ENCODE peak calls at places on chromosomes 13 and 19, in four cellular contexts. P is H1, T is HepG2, Q is GM12878. V is an unnamed sample.

GRCh38 chr13:31824705-31825512 is 85.6 kb downstream of the RXFP2 start:
- DNase-seq in P (no peak), T (no peak), Q (peak), V (no peak)

GRCh38 chr13:106418556-106418955 is 116.9 kb downstream of the EFNB2 start:
- DNase-seq in P (no peak), T (no peak), Q (no peak), V (peak)

GRCh38 chr19:3975637-3976087 is 4.8 kb upstream of the DAPK3 start:
- DNase-seq in P (peak), T (no peak), Q (no peak), V (no peak)

GRCh38 chr13:46721054-46721453 is 75.9 kb downstream of the ESD start:
- DNase-seq in P (no peak), T (peak), Q (no peak), V (peak)

GRCh38 chr19:12990447-12990846 is 4.8 kb upstream of the NFIX start:
- DNase-seq in P (no peak), T (no peak), Q (no peak), V (no peak)

GRCh38 chr19:56125806-56126590 is 4.9 kb upstream of the ZNF787 start:
- DNase-seq in P (no peak), T (no peak), Q (no peak), V (no peak)

GRCh38 chr13:107906131-107906530 is 309.2 kb downstream of the LIG4 start:
- DNase-seq in P (no peak), T (peak), Q (no peak), V (no peak)

GRCh38 chr19:47779524-47780214 is 1.2 kb downstream of the SELENOW start:
- DNase-seq in P (no peak), T (no peak), Q (no peak), V (no peak)

GRCh38 chr19:646798-647565 is 7.3 kb downstream of the FGF22 start:
- DNase-seq in P (no peak), T (no peak), Q (no peak), V (no peak)

GRCh38 chr13:108525867-108526266 is 103.5 kb upstream of the MYO16 start:
- DNase-seq in P (no peak), T (no peak), Q (no peak), V (no peak)

GRCh38 chr13:106612688-106613087 is 44.8 kb upstream of the ARGLU1 start:
- DNase-seq in P (no peak), T (no peak), Q (no peak), V (no peak)

GRCh38 chr19:45154064-45154827 is 6.5 kb downstream of the NKPD1 start:
- DNase-seq in P (no peak), T (peak), Q (no peak), V (no peak)

GRCh38 chr19:11881151-11881800 is 6.3 kb upstream of the ZNF69 start:
- DNase-seq in P (peak), T (peak), Q (peak), V (peak)

GRCh38 chr13:94160875-94161274 is 318.6 kb downstream of the DCT start:
- DNase-seq in P (no peak), T (no peak), Q (no peak), V (no peak)

GRCh38 chr19:4633140-4633967 is 6.0 kb upstream of the TNFAIP8L1 start:
- DNase-seq in P (peak), T (peak), Q (peak), V (peak)

GRCh38 chr19:49338691-49339363 is 3.6 kb downstream of the CD37 start:
- DNase-seq in P (peak), T (no peak), Q (no peak), V (peak)
- TF ChIP-seq CTCF in P (no peak), T (no peak), Q (no peak), V (no peak)

DNA sequence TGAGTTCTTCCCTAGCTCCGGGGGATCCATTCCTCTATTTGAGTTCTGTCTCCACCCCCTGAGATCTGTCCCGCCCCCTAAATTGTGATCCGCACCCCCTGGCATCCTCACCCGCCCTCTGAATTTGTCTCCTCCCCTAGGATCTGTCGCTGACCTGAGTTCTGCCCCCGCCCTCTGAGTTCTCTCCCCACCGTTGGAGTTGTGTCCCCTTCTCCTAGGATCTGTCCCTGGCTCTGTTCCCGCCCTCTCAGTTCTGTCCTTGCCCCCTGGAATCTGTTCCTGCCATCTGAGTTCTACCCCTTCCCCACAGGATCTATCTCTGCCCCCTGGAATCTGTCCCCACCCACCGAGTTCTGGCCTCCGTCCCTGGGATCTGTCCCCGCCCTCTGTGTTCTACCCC is 1.0 kb upstream of the SLC17A7 start:
- DNase-seq in P (no peak), T (no peak), Q (no peak), V (no peak)
- TF ChIP-seq TCF12 in P (no peak), T (no peak), Q (no peak), V (no peak)

DNA sequence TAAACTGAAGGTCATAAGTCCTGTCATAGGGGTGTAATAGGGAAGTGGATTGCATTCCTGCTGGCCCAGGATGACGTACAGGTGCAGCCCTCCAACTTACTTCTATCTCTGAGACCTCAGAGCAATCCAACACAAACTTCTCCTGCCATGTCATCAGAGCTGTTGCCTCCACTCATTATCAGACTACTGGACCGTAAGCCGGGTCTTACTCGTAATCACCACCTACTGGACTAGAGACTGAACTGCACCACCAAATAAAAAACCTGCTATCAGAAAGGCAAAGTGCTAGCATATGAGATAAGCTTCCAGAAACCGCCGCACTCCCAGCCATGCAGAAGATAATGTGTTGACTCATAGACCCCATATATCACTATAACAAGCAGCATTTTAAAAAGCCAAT is 102.1 kb downstream of the SLITRK1 start:
- DNase-seq in P (no peak), T (peak), Q (no peak), V (peak)
- TF ChIP-seq CTCF in P (peak), T (peak), Q (peak), V (peak)

DNA sequence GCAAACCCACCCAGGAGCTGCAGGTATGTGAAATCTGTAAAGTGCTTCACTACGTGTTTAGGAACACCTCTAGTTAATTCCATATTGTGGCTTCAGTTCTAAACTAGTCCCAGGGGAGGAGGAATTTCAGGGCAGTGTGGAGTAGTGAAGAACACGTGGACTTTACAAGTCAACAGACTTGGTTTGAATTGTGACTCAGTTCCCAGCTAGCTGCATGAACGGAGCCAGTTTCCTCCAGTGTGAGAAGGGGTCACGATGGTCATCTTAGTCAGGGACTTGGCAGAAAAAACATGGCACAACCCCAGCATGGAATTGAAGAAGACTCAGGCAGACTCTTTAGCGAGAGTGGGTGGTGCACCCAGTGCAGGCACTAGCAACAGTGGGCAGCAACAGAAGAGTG is 175.7 kb upstream of the UBL3 start:
- DNase-seq in P (no peak), T (no peak), Q (no peak), V (no peak)
- TF ChIP-seq TCF12 in P (no peak), T (no peak), Q (no peak), V (peak)

DNA sequence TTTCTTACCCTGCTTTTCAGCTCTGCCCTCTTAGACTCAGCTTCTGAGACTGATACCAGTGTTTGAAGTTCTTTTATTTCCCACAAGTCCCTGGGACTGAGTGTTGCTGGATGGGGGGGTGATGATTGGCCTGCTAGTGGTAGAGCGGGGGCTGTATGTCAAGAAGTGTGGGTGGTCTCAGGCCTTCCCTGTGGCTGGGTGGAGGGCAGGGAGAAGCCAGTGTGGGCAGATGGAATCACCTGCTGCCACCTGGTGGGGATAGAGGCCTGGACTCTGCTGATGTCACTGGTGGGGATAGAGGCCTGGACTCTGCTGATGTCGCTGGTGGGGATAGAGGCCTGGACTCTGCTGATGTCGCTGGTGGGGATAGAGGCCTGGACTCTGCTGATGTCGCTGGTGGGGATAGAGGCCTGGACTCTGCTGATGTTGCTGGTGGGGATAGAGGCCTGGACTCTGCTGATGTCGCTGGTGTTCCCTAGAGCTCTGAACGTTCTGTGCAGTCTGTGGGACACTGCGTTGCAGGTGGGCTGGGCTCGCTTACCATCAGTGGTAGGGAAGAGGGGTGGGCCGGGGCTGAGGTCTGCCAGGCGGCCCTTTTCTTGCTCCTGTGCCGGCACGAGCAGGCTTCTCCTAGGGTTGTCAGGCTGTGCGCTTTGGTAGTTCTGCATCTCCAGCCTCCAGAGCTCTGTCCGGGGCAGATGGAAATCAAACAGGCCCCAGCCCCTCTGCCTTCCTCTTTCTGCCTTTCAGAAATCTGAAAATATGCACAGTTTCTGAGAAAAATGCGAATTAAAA is 101.3 kb downstream of the ARHGEF7 start:
- DNase-seq in P (peak), T (peak), Q (no peak), V (peak)
- TF ChIP-seq CTCF in P (peak), T (peak), Q (peak), V (peak)

GRCh38 chr13:66837246-66837645 is 392.9 kb downstream of the PCDH9 start:
- DNase-seq in P (no peak), T (no peak), Q (no peak), V (no peak)
- TF ChIP-seq TCF12 in P (no peak), T (no peak), Q (no peak), V (no peak)

GRCh38 chr19:39339636-39340035 is 2.6 kb upstream of the SAMD4B start:
- DNase-seq in P (no peak), T (peak), Q (no peak), V (no peak)
- TF ChIP-seq CTCF in P (no peak), T (peak), Q (no peak), V (no peak)

DNA sequence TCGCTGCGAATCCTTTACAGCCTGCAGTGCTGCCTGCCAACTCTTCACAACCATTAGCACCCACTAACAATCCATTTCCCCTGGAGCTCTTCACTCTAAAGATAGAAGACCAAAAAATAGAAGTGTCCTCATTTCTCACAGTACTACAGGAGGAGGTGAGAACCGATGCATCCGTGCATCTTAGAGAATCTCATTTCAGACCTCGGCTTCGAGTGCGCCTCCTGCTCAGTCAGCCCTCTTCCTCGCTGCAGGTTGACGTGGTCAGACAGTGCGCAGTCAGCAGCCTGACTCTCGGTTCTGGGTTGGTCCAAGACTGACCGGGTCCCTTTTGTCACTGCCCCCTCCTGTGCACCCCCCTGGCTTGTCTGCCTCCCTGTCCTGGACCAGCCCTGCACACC is 85.3 kb downstream of the RAB20 start:
- DNase-seq in P (no peak), T (no peak), Q (no peak), V (no peak)
- TF ChIP-seq TCF12 in P (no peak), T (no peak), Q (no peak), V (no peak)